ENCODE peak calls at places on chromosomes 7 and 10, in eight cellular contexts. Z, L, M, E, D, Q, U and T are unnamed samples.

GRCh38 chr7:84123903-84124573 is 70.6 kb downstream of the SEMA3A start:
- DNase-seq in Z (no peak), L (peak), M (no peak), E (no peak), D (peak), Q (no peak), U (no peak), T (no peak)

GRCh38 chr10:20836401-20836800 is 60.7 kb downstream of the NEBL start:
- DNase-seq in Z (no peak), L (no peak), M (no peak), E (no peak), D (no peak), Q (no peak), U (no peak), T (no peak)

GRCh38 chr10:73218466-73219191 is 28.4 kb downstream of the DNAJC9 start:
- DNase-seq in Z (no peak), L (peak), M (peak), E (no peak), D (peak), Q (no peak), U (no peak), T (no peak)

GRCh38 chr7:45704683-45705016 is 130.5 kb downstream of the ADCY1 start:
- DNase-seq in Z (no peak), L (no peak), M (no peak), E (no peak), D (no peak), Q (no peak), U (no peak), T (no peak)

GRCh38 chr10:125340871-125341270 is 180.5 kb upstream of the CTBP2 start:
- DNase-seq in Z (no peak), L (no peak), M (no peak), E (no peak), D (no peak), Q (peak), U (no peak), T (no peak)

GRCh38 chr7:93843260-93843659 is 47.3 kb downstream of the TFPI2 start:
- DNase-seq in Z (peak), L (no peak), M (no peak), E (no peak), D (no peak), Q (no peak), U (no peak), T (no peak)

GRCh38 chr10:34768261-34768971 is 46.7 kb downstream of the PARD3 start:
- DNase-seq in Z (peak), L (no peak), M (peak), E (no peak), D (no peak), Q (peak), U (no peak), T (no peak)

GRCh38 chr7:80440908-80441307 is 71.0 kb downstream of the GNAT3 start:
- DNase-seq in Z (no peak), L (no peak), M (no peak), E (no peak), D (no peak), Q (peak), U (no peak), T (no peak)

GRCh38 chr10:115975031-115975430 is 298.0 kb downstream of the GFRA1 start:
- DNase-seq in Z (no peak), L (no peak), M (no peak), E (no peak), D (no peak), Q (no peak), U (no peak), T (no peak)

GRCh38 chr7:75991531-75992082 is 2.8 kb downstream of the TMEM120A start:
- DNase-seq in Z (no peak), L (no peak), M (no peak), E (no peak), D (no peak), Q (no peak), U (no peak), T (no peak)

GRCh38 chr10:97861351-97861750 is 11.7 kb downstream of the GOLGA7B start:
- DNase-seq in Z (no peak), L (no peak), M (peak), E (no peak), D (no peak), Q (peak), U (no peak), T (no peak)

GRCh38 chr10:71241114-71241898 is 28.9 kb downstream of the UNC5B start:
- DNase-seq in Z (peak), L (peak), M (no peak), E (no peak), D (no peak), Q (peak), U (no peak), T (no peak)

GRCh38 chr10:42999385-43000020 is 77.4 kb upstream of the RET start:
- DNase-seq in Z (no peak), L (no peak), M (no peak), E (no peak), D (no peak), Q (no peak), U (no peak), T (no peak)

GRCh38 chr10:91593366-91593765 is 39.5 kb downstream of the PPP1R3C start:
- DNase-seq in Z (no peak), L (no peak), M (no peak), E (no peak), D (no peak), Q (no peak), U (no peak), T (no peak)

GRCh38 chr10:118590334-118590733 is 5.1 kb downstream of the PRLHR start:
- DNase-seq in Z (no peak), L (no peak), M (peak), E (no peak), D (no peak), Q (no peak), U (no peak), T (no peak)

GRCh38 chr7:80387634-80388033 is 124.2 kb downstream of the GNAT3 start:
- DNase-seq in Z (no peak), L (no peak), M (no peak), E (no peak), D (peak), Q (no peak), U (no peak), T (no peak)

GRCh38 chr10:110456523-110457091 is 41.1 kb upstream of the DUSP5 start:
- DNase-seq in Z (no peak), L (no peak), M (peak), E (no peak), D (no peak), Q (no peak), U (no peak), T (no peak)

GRCh38 chr10:98256692-98257091 is 11.3 kb downstream of the LOXL4 start:
- DNase-seq in Z (no peak), L (no peak), M (no peak), E (no peak), D (no peak), Q (no peak), U (no peak), T (no peak)

GRCh38 chr7:111895049-111895448 is 311.1 kb downstream of the DOCK4 start:
- DNase-seq in Z (no peak), L (no peak), M (no peak), E (no peak), D (no peak), Q (no peak), U (no peak), T (no peak)

GRCh38 chr7:152313879-152314604 is 121.8 kb downstream of the KMT2C start:
- DNase-seq in Z (peak), L (peak), M (peak), E (no peak), D (no peak), Q (peak), U (no peak), T (no peak)

GRCh38 chr7:138934401-138934800 is 46.8 kb downstream of the KIAA1549 start:
- DNase-seq in Z (no peak), L (no peak), M (no peak), E (no peak), D (no peak), Q (no peak), U (no peak), T (no peak)

GRCh38 chr7:57425969-57426628 is 23.9 kb upstream of the ZNF716 start:
- DNase-seq in Z (no peak), L (no peak), M (no peak), E (no peak), D (no peak), Q (no peak), U (no peak), T (no peak)

GRCh38 chr7:106430103-106430502 is 145.3 kb upstream of the NAMPT start:
- DNase-seq in Z (no peak), L (no peak), M (no peak), E (no peak), D (no peak), Q (no peak), U (no peak), T (no peak)

GRCh38 chr7:151456276-151456675 is 16.3 kb upstream of the CRYGN start:
- DNase-seq in Z (no peak), L (no peak), M (no peak), E (no peak), D (no peak), Q (no peak), U (no peak), T (no peak)

GRCh38 chr10:100518761-100519241 is 860 bp downstream of the SEC31B start:
- DNase-seq in Z (no peak), L (peak), M (peak), E (peak), D (peak), Q (peak), U (peak), T (no peak)

GRCh38 chr10:131742371-131743000 is 158.3 kb upstream of the PPP2R2D start:
- DNase-seq in Z (no peak), L (no peak), M (no peak), E (no peak), D (no peak), Q (no peak), U (no peak), T (no peak)

GRCh38 chr7:7861211-7861633 is 107.4 kb upstream of the GLCCI1 start:
- DNase-seq in Z (peak), L (no peak), M (peak), E (no peak), D (no peak), Q (peak), U (no peak), T (no peak)

GRCh38 chr7:75915416-75916156 is 631 bp downstream of the POR start:
- DNase-seq in Z (no peak), L (peak), M (no peak), E (no peak), D (peak), Q (no peak), U (no peak), T (no peak)